ENCODE peak calls at places on chromosomes 4 and X, in four cellular contexts. One of them, this sample, is unnamed.

GRCh38 chr4:142913461-142914030 is 67.4 kb upstream of the INPP4B start:
- DNase-seq in hepatocyte: no peak
- DNase-seq in ascending aorta: no peak
- DNase-seq in body of pancreas: no peak
- DNase-seq in this sample: no peak

GRCh38 chrX:9682456-9682855 is 83.2 kb downstream of the GPR143 start:
- DNase-seq in hepatocyte: peak; percentile 42
- DNase-seq in ascending aorta: no peak
- DNase-seq in body of pancreas: peak; percentile 13
- DNase-seq in this sample: peak; percentile 18

GRCh38 chr4:68324509-68325262 is 25.2 kb downstream of the YTHDC1 start:
- DNase-seq in hepatocyte: no peak
- DNase-seq in ascending aorta: no peak
- DNase-seq in body of pancreas: no peak
- DNase-seq in this sample: no peak

GRCh38 chr4:141389649-141390048 is 169.0 kb downstream of the ZNF330 start:
- DNase-seq in hepatocyte: no peak
- DNase-seq in ascending aorta: no peak
- DNase-seq in body of pancreas: no peak
- DNase-seq in this sample: no peak

GRCh38 chr4:110988741-110989140 is 365.9 kb upstream of the PITX2 start:
- DNase-seq in hepatocyte: no peak
- DNase-seq in ascending aorta: no peak
- DNase-seq in body of pancreas: no peak
- DNase-seq in this sample: no peak

GRCh38 chr4:159175989-159176375 is 73.1 kb downstream of the RAPGEF2 start:
- DNase-seq in hepatocyte: no peak
- DNase-seq in ascending aorta: no peak
- DNase-seq in body of pancreas: no peak
- DNase-seq in this sample: no peak

GRCh38 chr4:159069922-159070321 is 33.0 kb upstream of the RAPGEF2 start:
- DNase-seq in hepatocyte: no peak
- DNase-seq in ascending aorta: no peak
- DNase-seq in body of pancreas: no peak
- DNase-seq in this sample: no peak

GRCh38 chrX:16186380-16187007 is 19.2 kb downstream of the MAGEB17 start:
- DNase-seq in hepatocyte: no peak
- DNase-seq in ascending aorta: no peak
- DNase-seq in body of pancreas: no peak
- DNase-seq in this sample: no peak

GRCh38 chrX:109858602-109859341 is 125.7 kb upstream of the ACSL4 start:
- DNase-seq in hepatocyte: no peak
- DNase-seq in ascending aorta: no peak
- DNase-seq in body of pancreas: no peak
- DNase-seq in this sample: no peak

GRCh38 chr4:70838972-70839536 is 636 bp downstream of the GRSF1 start:
- DNase-seq in hepatocyte: peak; percentile 82
- DNase-seq in ascending aorta: peak; percentile 77
- DNase-seq in body of pancreas: peak; percentile 76
- DNase-seq in this sample: peak; percentile 73

GRCh38 chr4:139872274-139872673 is 206.7 kb downstream of the MGST2 start:
- DNase-seq in hepatocyte: peak; percentile 37
- DNase-seq in ascending aorta: no peak
- DNase-seq in body of pancreas: peak; percentile 26
- DNase-seq in this sample: peak; percentile 56

GRCh38 chr4:148444296-148445070 is 2.3 kb upstream of the NR3C2 start:
- DNase-seq in hepatocyte: peak; percentile 48
- DNase-seq in ascending aorta: peak; percentile 70
- DNase-seq in body of pancreas: peak; percentile 28
- DNase-seq in this sample: no peak

GRCh38 chrX:152912121-152912520 is 14.3 kb downstream of the ZNF185 start:
- DNase-seq in hepatocyte: no peak
- DNase-seq in ascending aorta: no peak
- DNase-seq in body of pancreas: no peak
- DNase-seq in this sample: no peak

GRCh38 chr4:119005888-119006287 is 117.2 kb downstream of the SYNPO2 start:
- DNase-seq in hepatocyte: no peak
- DNase-seq in ascending aorta: no peak
- DNase-seq in body of pancreas: no peak
- DNase-seq in this sample: no peak

GRCh38 chr4:75834095-75834771 is 68.0 kb downstream of the PPEF2 start:
- DNase-seq in hepatocyte: no peak
- DNase-seq in ascending aorta: no peak
- DNase-seq in body of pancreas: no peak
- DNase-seq in this sample: no peak

GRCh38 chr4:143441678-143442077 is 71.8 kb upstream of the SMARCA5 start:
- DNase-seq in hepatocyte: no peak
- DNase-seq in ascending aorta: no peak
- DNase-seq in body of pancreas: no peak
- DNase-seq in this sample: no peak

GRCh38 chr4:108113229-108113628 is 55.5 kb downstream of the LEF1 start:
- DNase-seq in hepatocyte: no peak
- DNase-seq in ascending aorta: no peak
- DNase-seq in body of pancreas: no peak
- DNase-seq in this sample: no peak

GRCh38 chrX:132423323-132423722 is 65.5 kb downstream of the MBNL3 start:
- DNase-seq in hepatocyte: no peak
- DNase-seq in ascending aorta: no peak
- DNase-seq in body of pancreas: no peak
- DNase-seq in this sample: no peak

GRCh38 chr4:173521474-173522159 is 8.4 kb downstream of the HAND2 start:
- DNase-seq in hepatocyte: no peak
- DNase-seq in ascending aorta: no peak
- DNase-seq in body of pancreas: no peak
- DNase-seq in this sample: no peak

DNA sequence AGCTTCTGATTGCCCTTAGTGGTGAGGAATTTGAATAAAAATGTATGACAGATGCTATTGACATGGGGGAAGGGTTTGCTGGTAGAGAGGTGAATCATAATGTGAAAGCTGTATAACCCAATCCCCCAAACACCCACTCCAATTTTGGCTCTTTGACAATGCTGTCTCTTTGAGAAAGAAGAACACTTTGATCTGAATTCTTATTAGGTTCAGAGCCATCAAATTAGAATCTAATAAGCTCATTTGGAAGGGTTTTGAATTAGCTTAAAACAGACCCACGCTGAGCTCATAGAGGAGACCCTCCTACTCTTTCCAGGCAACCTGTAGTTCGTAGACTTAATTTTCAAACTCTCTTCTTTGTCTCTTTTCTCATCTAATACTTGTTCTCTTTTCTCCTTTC is 416.6 kb upstream of the ARX start:
- DNase-seq in hepatocyte: no peak
- DNase-seq in ascending aorta: no peak
- DNase-seq in body of pancreas: no peak
- DNase-seq in this sample: no peak
- H3K27ac ChIP-seq in hepatocyte: no peak overlapping the region
- H3K27ac ChIP-seq in ascending aorta: no peak overlapping the region
- H3K27ac ChIP-seq in body of pancreas: no peak overlapping the region
- H3K27ac ChIP-seq in this sample: no peak overlapping the region

GRCh38 chrX:7060444-7060843 is 87.1 kb upstream of the STS start:
- DNase-seq in hepatocyte: no peak
- DNase-seq in ascending aorta: no peak
- DNase-seq in body of pancreas: no peak
- DNase-seq in this sample: no peak
- H3K4me1 ChIP-seq in hepatocyte: no peaks in the 10 kb centered on the region
- H3K4me1 ChIP-seq in ascending aorta: no peaks in the 10 kb centered on the region
- H3K4me1 ChIP-seq in body of pancreas: no peaks in the 10 kb centered on the region
- H3K4me1 ChIP-seq in this sample: no peaks in the 10 kb centered on the region

GRCh38 chr4:17664755-17665154 is 50.3 kb downstream of the MED28 start:
- DNase-seq in hepatocyte: no peak
- DNase-seq in ascending aorta: no peak
- DNase-seq in body of pancreas: peak; percentile 13
- DNase-seq in this sample: no peak

GRCh38 chr4:17667653-17668201 is 53.3 kb downstream of the MED28 start:
- DNase-seq in hepatocyte: no peak
- DNase-seq in ascending aorta: no peak
- DNase-seq in body of pancreas: no peak
- DNase-seq in this sample: no peak

GRCh38 chr4:17665852-17666251 is 51.4 kb downstream of the MED28 start:
- DNase-seq in hepatocyte: no peak
- DNase-seq in ascending aorta: no peak
- DNase-seq in body of pancreas: no peak
- DNase-seq in this sample: no peak

GRCh38 chr4:17667253-17667652 is 52.8 kb downstream of the MED28 start:
- DNase-seq in hepatocyte: no peak
- DNase-seq in ascending aorta: no peak
- DNase-seq in body of pancreas: no peak
- DNase-seq in this sample: no peak

GRCh38 chr4:17665346-17665745 is 50.9 kb downstream of the MED28 start:
- DNase-seq in hepatocyte: no peak
- DNase-seq in ascending aorta: no peak
- DNase-seq in body of pancreas: no peak
- DNase-seq in this sample: no peak
- H3K4me3 ChIP-seq in hepatocyte: no peak overlapping the region
- H3K4me3 ChIP-seq in ascending aorta: no peak overlapping the region
- H3K4me3 ChIP-seq in body of pancreas: no peak overlapping the region
- H3K4me3 ChIP-seq in this sample: no peak overlapping the region

DNA sequence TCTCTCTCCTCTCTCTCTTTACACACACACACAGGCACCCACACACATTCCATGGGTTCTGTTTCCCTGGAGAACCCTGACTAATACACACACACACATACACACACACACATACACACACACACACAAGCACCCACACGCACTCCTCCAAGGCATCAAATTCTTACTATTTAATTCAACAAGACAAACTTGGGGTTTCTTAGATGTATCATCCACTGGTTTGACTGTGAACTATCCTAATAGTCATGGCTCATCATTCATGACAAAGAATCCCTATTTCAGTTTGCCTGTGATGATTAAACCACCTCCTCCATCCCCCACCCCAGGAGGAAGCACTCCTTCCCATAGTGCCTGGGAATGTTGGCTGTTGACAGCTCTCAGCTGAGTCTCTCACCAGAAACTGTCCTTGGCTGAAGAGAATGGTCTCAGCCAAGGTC is 98.2 kb downstream of the USP46 start:
- DNase-seq in hepatocyte: no peak
- DNase-seq in ascending aorta: no peak
- DNase-seq in body of pancreas: no peak
- DNase-seq in this sample: no peak
- H3K27ac ChIP-seq in hepatocyte: no peak overlapping the region
- H3K27ac ChIP-seq in ascending aorta: no peak overlapping the region
- H3K27ac ChIP-seq in body of pancreas: no peak overlapping the region
- H3K27ac ChIP-seq in this sample: no peak overlapping the region

DNA sequence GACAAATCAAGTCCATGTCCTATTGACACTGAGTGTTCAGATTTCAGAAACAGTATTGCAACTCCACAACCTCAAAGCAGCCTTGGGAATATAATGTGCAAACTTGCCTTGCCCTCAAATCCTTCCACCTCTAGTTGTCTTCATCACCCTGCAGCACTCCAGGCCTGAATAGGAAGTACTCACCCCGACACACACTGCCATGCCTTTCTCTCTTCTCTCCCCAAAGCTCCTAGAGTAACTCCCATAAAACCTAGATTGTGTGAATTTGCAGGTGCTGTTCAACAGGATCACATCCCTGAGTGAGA is 19.6 kb downstream of the ACSL1 start:
- DNase-seq in hepatocyte: no peak
- DNase-seq in ascending aorta: no peak
- DNase-seq in body of pancreas: no peak
- DNase-seq in this sample: no peak
- H3K4me1 ChIP-seq in hepatocyte: peaks cover 46% of the 10 kb centered on the region
- H3K4me1 ChIP-seq in ascending aorta: peaks cover 12% of the 10 kb centered on the region
- H3K4me1 ChIP-seq in body of pancreas: peaks cover 54% of the 10 kb centered on the region
- H3K4me1 ChIP-seq in this sample: peaks cover 33% of the 10 kb centered on the region

DNA sequence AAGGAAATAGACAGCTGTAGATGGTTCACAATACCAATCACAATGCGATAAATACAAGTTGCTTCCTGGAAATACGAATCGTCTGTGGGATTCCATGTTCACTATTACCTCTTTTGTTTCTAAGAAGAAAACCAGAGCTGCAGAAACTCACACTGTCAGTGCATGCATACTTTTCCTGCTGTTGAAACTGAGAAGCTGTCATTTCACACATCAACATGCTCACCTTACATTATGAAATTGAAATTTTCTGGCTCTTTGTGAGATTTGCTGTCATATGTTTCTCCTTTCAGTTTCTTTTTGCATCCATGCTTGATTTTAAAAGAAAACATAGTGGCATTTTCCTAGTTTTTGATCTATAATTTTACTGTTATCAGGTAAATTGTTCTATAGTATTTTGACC is 418.3 kb upstream of the HTR2C start:
- DNase-seq in hepatocyte: no peak
- DNase-seq in ascending aorta: no peak
- DNase-seq in body of pancreas: no peak
- DNase-seq in this sample: no peak
- H3K4me3 ChIP-seq in hepatocyte: no peak overlapping the region
- H3K4me3 ChIP-seq in ascending aorta: no peak overlapping the region
- H3K4me3 ChIP-seq in body of pancreas: no peak overlapping the region
- H3K4me3 ChIP-seq in this sample: no peak overlapping the region

This sample was measured in SJSA1.